ENCODE peak calls at places on chromosomes 4 and X, in six cellular contexts. J, O, F, G, I and V are unnamed samples.

GRCh38 chr4:41878170-41878941 is 56.9 kb upstream of the TMEM33 start:
- DNase-seq in I (no peak), F (no peak), J (no peak), G (no peak), O (no peak), V (no peak)

GRCh38 chr4:114383721-114384120 is 214.9 kb upstream of the UGT8 start:
- DNase-seq in F (no peak), I (peak; percentile 34), G (no peak), O (no peak), J (no peak), V (peak; percentile 96)

GRCh38 chrX:93242897-93243296 is 430.5 kb downstream of the NAP1L3 start:
- DNase-seq in F (no peak), I (no peak), O (no peak), J (no peak), G (no peak), V (no peak)

GRCh38 chr4:99715286-99715685 is 57.7 kb upstream of the C4orf54 start:
- DNase-seq in I (no peak), J (no peak), G (no peak), F (no peak), O (no peak), V (no peak)

GRCh38 chr4:177728361-177729152 is 286.3 kb upstream of the AGA start:
- DNase-seq in I (peak; percentile 89), G (no peak), O (no peak), J (no peak), F (peak; percentile 5), V (no peak)

GRCh38 chr4:26936284-26937065 is 75.8 kb downstream of the STIM2 start:
- DNase-seq in G (no peak), J (no peak), I (no peak), F (peak; percentile 39), O (no peak), V (peak; percentile 23)

GRCh38 chr4:78069309-78069708 is 12.2 kb downstream of the FRAS1 start:
- DNase-seq in F (no peak), O (no peak), I (no peak), J (no peak), G (no peak), V (no peak)

GRCh38 chrX:130443883-130444282 is 42.1 kb downstream of the RBMX2 start:
- DNase-seq in G (no peak), F (no peak), I (no peak), O (no peak), J (no peak), V (no peak)

GRCh38 chr4:98822144-98822543 is 106.8 kb downstream of the EIF4E start:
- DNase-seq in O (no peak), I (no peak), F (no peak), G (no peak), J (no peak), V (no peak)

GRCh38 chrX:46376246-46376885 is 168.9 kb downstream of the ZNF674 start:
- DNase-seq in O (no peak), G (peak; percentile 14), J (peak; percentile 20), I (peak; percentile 56), F (peak; percentile 62), V (peak; percentile 48)

GRCh38 chr4:2244947-2245786 is 3.2 kb upstream of the HAUS3 start:
- DNase-seq in J (no peak), O (no peak), F (no peak), I (no peak), G (no peak), V (no peak)

GRCh38 chrX:81259008-81259713 is 57.3 kb downstream of the SH3BGRL start:
- DNase-seq in G (no peak), I (no peak), F (no peak), O (no peak), J (no peak), V (peak; percentile 67)

GRCh38 chr4:13888112-13888511 is 260.6 kb upstream of the BOD1L1 start:
- DNase-seq in O (no peak), G (no peak), J (no peak), I (no peak), F (no peak), V (peak; percentile 93)

GRCh38 chrX:132470179-132470578 is 18.7 kb downstream of the MBNL3 start:
- DNase-seq in O (no peak), I (no peak), J (no peak), F (no peak), G (no peak), V (no peak)

GRCh38 chr4:177322156-177322685 is 12.5 kb downstream of the NEIL3 start:
- DNase-seq in J (no peak), G (no peak), I (no peak), O (no peak), F (no peak), V (peak; percentile 55)

GRCh38 chrX:23742174-23742692 is 843 bp downstream of the ACOT9 start:
- DNase-seq in F (peak; percentile 42), I (no peak), O (peak; percentile 32), G (peak; percentile 43), J (peak; percentile 32), V (peak; percentile 74)

GRCh38 chrX:39427492-39428289 is 626.4 kb downstream of the MID1IP1 start:
- DNase-seq in G (no peak), I (no peak), J (no peak), F (peak; percentile 44), O (no peak), V (peak; percentile 33)

GRCh38 chr4:55902677-55903076 is 46.1 kb upstream of the CEP135 start:
- DNase-seq in J (no peak), F (no peak), G (no peak), O (no peak), I (no peak), V (no peak)

GRCh38 chr4:957581-958313 is 15.6 kb downstream of the DGKQ start:
- DNase-seq in I (no peak), O (no peak), F (no peak), J (no peak), G (no peak), V (no peak)
- TF ChIP-seq POLR2A in I (no peak), O (no peak), F (no peak), J (no peak), G (no peak), V (no peak)

GRCh38 chrX:68498508-68499379 is at the start of gene YIPF6:
- DNase-seq in I (peak; percentile 40), G (peak; percentile 65), J (peak; percentile 71), F (peak; percentile 84), O (peak; percentile 79), V (peak; percentile 72)
- TF ChIP-seq POLR2A in I (peak; percentile 85), G (no peak), J (peak; percentile 76), F (peak; percentile 88), O (no peak), V (peak; percentile 96)

GRCh38 chr4:39044947-39045734 is 12.9 kb upstream of the TMEM156 start:
- DNase-seq in G (no peak), O (peak; percentile 32), F (peak; percentile 80), I (no peak), J (no peak), V (no peak)

GRCh38 chr4:39043058-39043696 is 11.0 kb upstream of the TMEM156 start:
- DNase-seq in F (no peak), O (no peak), J (peak; percentile 9), G (no peak), I (no peak), V (peak; percentile 75)

GRCh38 chr4:39045791-39046221 is 13.6 kb upstream of the TMEM156 start:
- DNase-seq in O (no peak), I (no peak), F (peak; percentile 74), G (no peak), J (no peak), V (peak; percentile 21)

GRCh38 chr4:39043697-39044363 is 11.6 kb upstream of the TMEM156 start:
- DNase-seq in I (no peak), G (no peak), F (peak; percentile 53), J (no peak), O (no peak), V (peak; percentile 52)

DNA sequence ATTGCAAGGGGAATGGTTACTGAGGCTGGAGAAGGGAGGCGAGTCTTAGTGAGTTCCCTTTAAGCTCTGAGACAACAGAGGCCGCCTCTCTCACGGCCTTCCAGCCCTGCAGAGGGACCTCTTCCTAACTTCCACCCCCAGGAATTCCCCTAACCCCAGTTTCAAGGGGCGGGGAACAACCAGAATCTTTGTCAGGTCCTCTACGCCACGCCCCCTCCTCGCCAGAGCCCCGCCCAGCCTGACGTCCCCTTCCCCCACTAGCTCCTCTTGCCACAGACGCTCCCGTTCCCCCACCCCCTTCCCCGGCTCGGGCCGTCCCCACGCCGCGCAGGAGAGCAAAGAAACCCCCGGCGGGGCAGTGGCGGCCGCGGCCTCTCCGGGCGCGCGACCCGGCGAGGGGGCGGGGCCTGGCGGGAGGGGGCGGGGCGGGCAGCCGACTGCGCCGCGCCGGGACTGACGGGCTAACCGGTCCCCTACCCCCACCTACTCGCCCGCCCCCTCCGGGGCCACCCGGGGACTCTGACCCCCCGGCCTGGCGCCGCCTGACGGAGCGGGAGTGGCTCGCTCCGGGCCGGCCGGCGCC is 12.2 kb upstream of the TMEM156 start:
- DNase-seq in O (peak; percentile 87), I (peak; percentile 64), F (peak; percentile 96), G (peak; percentile 90), J (peak; percentile 82), V (peak; percentile 93)
- TF ChIP-seq POLR2A in O (no peak), I (no peak), F (no peak), G (no peak), J (peak; percentile 30), V (peak; percentile 48)

DNA sequence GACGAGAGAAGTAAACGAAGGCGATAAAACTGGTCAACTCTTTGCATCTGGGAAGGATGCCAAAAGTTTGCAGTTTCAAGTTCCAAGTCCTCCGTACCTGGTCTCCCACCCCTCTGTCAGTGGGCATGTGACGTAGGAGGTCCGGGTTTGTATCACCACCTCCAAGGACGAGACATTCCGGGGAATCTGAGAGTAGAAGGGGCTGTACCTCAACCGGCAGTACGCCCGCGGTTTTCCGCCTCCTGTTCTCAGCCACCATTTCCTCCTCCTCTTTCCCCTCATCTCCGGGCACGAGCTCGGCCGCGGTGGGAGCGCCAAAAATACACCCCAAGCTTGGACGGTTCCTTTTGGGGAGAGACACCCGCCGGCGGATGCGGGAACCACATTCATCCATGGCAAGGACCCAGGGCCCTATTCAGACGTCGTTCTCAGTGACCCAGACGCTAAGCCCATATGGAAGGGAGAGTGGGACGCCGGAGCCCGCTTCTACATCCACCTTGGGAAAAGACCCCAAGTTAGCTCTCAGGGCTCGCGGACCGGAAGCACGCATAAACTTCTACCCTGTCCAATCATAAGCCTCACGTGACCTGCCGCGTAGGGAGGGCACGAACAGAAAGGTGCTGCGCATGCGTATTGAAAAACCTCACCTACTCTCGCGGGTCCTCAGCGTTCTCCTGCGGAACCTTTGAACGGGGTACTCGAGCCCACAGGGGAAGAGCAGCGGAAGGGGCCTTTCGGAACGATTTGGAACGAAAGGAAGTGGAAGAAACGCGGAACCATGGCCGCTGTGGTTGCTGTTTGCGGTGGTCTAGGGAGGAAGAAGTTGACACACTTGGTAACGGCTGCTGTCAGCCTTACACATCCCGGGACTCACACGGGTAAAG is at the start of the genes HELQ and MRPS18C:
- DNase-seq in G (peak; percentile 98), I (peak; percentile 98), J (peak; percentile 97), O (peak; percentile 96), F (peak; percentile 99), V (peak; percentile 99)
- TF ChIP-seq POLR2A in G (no peak), I (peak; percentile 87), J (peak; percentile 77), O (no peak), F (peak; percentile 88), V (peak; percentile 97)

GRCh38 chr4:73741140-73741749 is 876 bp downstream of the CXCL8 start:
- DNase-seq in G (no peak), F (peak; percentile 42), I (no peak), J (no peak), O (no peak), V (peak; percentile 29)

GRCh38 chr4:73743825-73744602 is 3.6 kb downstream of the CXCL8 start:
- DNase-seq in O (no peak), F (no peak), J (no peak), I (no peak), G (no peak), V (no peak)

GRCh38 chr4:73742776-73743175 is 2.4 kb downstream of the CXCL8 start:
- DNase-seq in I (no peak), J (no peak), G (no peak), F (no peak), O (no peak), V (no peak)

GRCh38 chr4:73735231-73735630 is 5.1 kb upstream of the CXCL8 start:
- DNase-seq in O (no peak), F (peak; percentile 88), I (no peak), J (no peak), G (no peak), V (peak; percentile 79)

GRCh38 chr4:73740353-73740778 is at the start of gene CXCL8:
- DNase-seq in G (peak; percentile 65), O (peak; percentile 70), J (peak; percentile 95), F (peak; percentile 76), I (peak; percentile 76), V (peak; percentile 91)
- TF ChIP-seq POLR2A in G (no peak), O (no peak), J (no peak), F (no peak), I (no peak), V (peak; percentile 59)